ENCODE peak calls at places on chromosomes 3 and 15, in six cellular contexts. W, P, Z, S, M and F are unnamed samples.

GRCh38 chr3:114411811-114412803 is 118.3 kb downstream of the TIGIT start:
- DNase-seq in Z (no peak), W (no peak), S (peak; percentile 87), M (no peak), P (peak; percentile 8), F (peak; percentile 82)

GRCh38 chr3:123782488-123782887 is 101.6 kb downstream of the MYLK start:
- DNase-seq in M (no peak), S (no peak), W (no peak), Z (no peak), P (no peak), F (no peak)

GRCh38 chr3:110677506-110677905 is 394.1 kb upstream of the NECTIN3 start:
- DNase-seq in P (no peak), W (no peak), M (no peak), Z (no peak), S (peak; percentile 25), F (no peak)

GRCh38 chr3:30169459-30169858 is 436.9 kb upstream of the TGFBR2 start:
- DNase-seq in P (no peak), Z (no peak), S (no peak), M (no peak), W (no peak), F (no peak)

GRCh38 chr3:42651248-42652091 is 2.0 kb upstream of the ZBTB47 start:
- DNase-seq in W (no peak), M (no peak), S (peak; percentile 56), Z (no peak), P (no peak), F (peak; percentile 71)

GRCh38 chr3:155323063-155323666 is 29.7 kb upstream of the STRIT1 start:
- DNase-seq in W (peak; percentile 64), S (peak; percentile 89), M (no peak), Z (no peak), P (peak; percentile 8), F (peak; percentile 84)

GRCh38 chr3:23174426-23175039 is 28.6 kb upstream of the UBE2E2 start:
- DNase-seq in M (no peak), P (no peak), W (no peak), Z (no peak), S (no peak), F (no peak)

GRCh38 chr3:78507196-78507984 is 1260.4 kb downstream of the ROBO1 start:
- DNase-seq in S (no peak), M (no peak), W (no peak), P (no peak), Z (no peak), F (peak; percentile 5)

GRCh38 chr3:148943531-148944200 is 47.7 kb upstream of the GYG1 start:
- DNase-seq in Z (no peak), S (peak; percentile 85), M (no peak), P (peak; percentile 65), W (peak; percentile 41), F (peak; percentile 91)

GRCh38 chr15:58532126-58532525 is 100.3 kb downstream of the LIPC start:
- DNase-seq in M (no peak), P (no peak), W (no peak), S (no peak), Z (no peak), F (no peak)

GRCh38 chr3:99330924-99331532 is 307.4 kb upstream of the COL8A1 start:
- DNase-seq in M (no peak), Z (no peak), S (peak; percentile 18), W (no peak), P (no peak), F (no peak)

GRCh38 chr15:40106203-40107161 is 2.2 kb downstream of the BMF start:
- DNase-seq in Z (no peak), W (no peak), S (peak; percentile 49), M (no peak), P (no peak), F (peak; percentile 93)

GRCh38 chr15:77001351-77001750 is 6.4 kb downstream of the PSTPIP1 start:
- DNase-seq in Z (no peak), M (no peak), P (no peak), S (no peak), W (no peak), F (no peak)

GRCh38 chr3:68893600-68894239 is 38.6 kb downstream of the TAFA4 start:
- DNase-seq in Z (no peak), W (no peak), S (peak; percentile 44), M (no peak), P (peak; percentile 12), F (peak; percentile 28)

GRCh38 chr3:128488995-128489859 is 3.8 kb downstream of the GATA2 start:
- DNase-seq in W (no peak), Z (no peak), M (no peak), S (no peak), P (peak; percentile 25), F (no peak)

GRCh38 chr3:181879926-181880325 is 168.2 kb downstream of the SOX2 start:
- DNase-seq in P (no peak), Z (no peak), S (no peak), W (no peak), M (no peak), F (no peak)

GRCh38 chr15:70783610-70784021 is 20.3 kb upstream of the UACA start:
- DNase-seq in P (no peak), M (no peak), Z (no peak), S (peak; percentile 81), W (no peak), F (peak; percentile 71)

GRCh38 chr3:16456784-16457415 is 56.6 kb downstream of the RFTN1 start:
- DNase-seq in M (no peak), P (no peak), W (peak; percentile 71), Z (no peak), S (peak; percentile 93), F (peak; percentile 90)

GRCh38 chr15:78110916-78111475 is 18.6 kb downstream of the SH2D7 start:
- DNase-seq in Z (no peak), M (no peak), W (no peak), P (no peak), S (no peak), F (no peak)

GRCh38 chr15:31353931-31354330 is 27.3 kb downstream of the KLF13 start:
- DNase-seq in P (no peak), S (no peak), M (no peak), W (no peak), Z (peak; percentile 72), F (peak; percentile 60)

GRCh38 chr3:178137206-178137605 is 399.0 kb upstream of the KCNMB2 start:
- DNase-seq in P (no peak), W (no peak), S (peak; percentile 10), M (no peak), Z (no peak), F (no peak)

GRCh38 chr3:171345112-171345843 is 114.9 kb downstream of the TNIK start:
- DNase-seq in Z (peak; percentile 22), S (no peak), M (no peak), P (no peak), W (no peak), F (no peak)